ENCODE peak calls at places on chromosomes 11 and 22, in seven cellular contexts. D is A549; A is IMR-90; B is AG04450; X is CD8-positive, alpha-beta memory T cell; U is HCT116; L is GM23248. Y is an unnamed sample. For H3K9me3, the result is how much of the 10 kb centered on the place peaks cover.

GRCh38 chr11:9688716-9689511 is 25.0 kb downstream of the SWAP70 start:
- DNase-seq in D (no peak), X (no peak), B (peak), U (no peak), L (peak), A (peak), Y (no peak)

GRCh38 chr11:46127150-46127638 is 5.9 kb upstream of the PHF21A start:
- DNase-seq in A (peak), L (peak), U (peak), D (peak), B (no peak), X (peak), Y (peak)

GRCh38 chr11:74018331-74019005 is 9.6 kb upstream of the UCP3 start:
- DNase-seq in L (peak), A (peak), X (no peak), D (no peak), U (no peak), B (peak), Y (no peak)

GRCh38 chr11:12253843-12254281 is 123.5 kb upstream of the PARVA start:
- DNase-seq in X (no peak), L (no peak), U (no peak), B (no peak), D (no peak), A (no peak), Y (no peak)

GRCh38 chr11:15675683-15676082 is 561.0 kb downstream of the INSC start:
- DNase-seq in U (no peak), A (no peak), B (no peak), L (no peak), D (no peak), X (no peak), Y (no peak)

GRCh38 chr11:12017243-12017678 is 8.8 kb upstream of the DKK3 start:
- DNase-seq in A (peak), B (peak), X (no peak), U (no peak), L (peak), D (no peak), Y (no peak)

GRCh38 chr11:75810637-75811383 is 4.2 kb upstream of the UVRAG start:
- DNase-seq in D (no peak), X (no peak), L (no peak), U (no peak), A (no peak), B (no peak), Y (no peak)

GRCh38 chr22:43851058-43851978 is 11.0 kb downstream of the SULT4A1 start:
- DNase-seq in D (no peak), L (no peak), A (no peak), X (no peak), U (no peak), B (no peak), Y (no peak)

GRCh38 chr22:30934053-30934452 is 34.5 kb downstream of the MORC2 start:
- DNase-seq in B (no peak), X (no peak), D (no peak), U (no peak), A (no peak), L (no peak), Y (no peak)

GRCh38 chr11:34633990-34634725 is 13.3 kb downstream of the EHF start:
- DNase-seq in A (peak), B (no peak), D (peak), X (no peak), U (no peak), L (peak), Y (no peak)

GRCh38 chr22:24834845-24835570 is 29.0 kb downstream of the SGSM1 start:
- DNase-seq in L (peak), B (no peak), D (peak), X (no peak), U (peak), A (peak), Y (no peak)

GRCh38 chr11:93330446-93330984 is at the start of gene DEUP1:
- DNase-seq in D (no peak), L (peak), A (no peak), U (no peak), B (no peak), X (no peak), Y (no peak)

GRCh38 chr11:33055361-33055760 is 16.0 kb downstream of the TCP11L1 start:
- DNase-seq in A (no peak), D (no peak), U (no peak), L (no peak), X (no peak), B (no peak), Y (no peak)

GRCh38 chr11:17873571-17873970 is 139.0 kb downstream of the KCNC1 start:
- DNase-seq in X (no peak), D (no peak), L (no peak), U (no peak), B (no peak), A (no peak), Y (no peak)

GRCh38 chr22:29992341-29993275 is 87.7 kb upstream of the HORMAD2 start:
- DNase-seq in X (no peak), D (no peak), A (peak), B (no peak), U (no peak), L (peak), Y (no peak)

GRCh38 chr11:8201524-8202365 is 32.9 kb upstream of the RIC3 start:
- DNase-seq in U (no peak), D (no peak), X (no peak), B (no peak), L (no peak), A (no peak), Y (no peak)

GRCh38 chr22:42428025-42428424 is 4.2 kb downstream of the NFAM1 start:
- DNase-seq in L (no peak), B (no peak), D (no peak), A (no peak), X (no peak), U (no peak), Y (no peak)

GRCh38 chr11:10407749-10408472 is 47.2 kb upstream of the AMPD3 start:
- DNase-seq in A (no peak), B (no peak), D (no peak), U (no peak), L (peak), X (no peak), Y (no peak)

GRCh38 chr11:123753110-123753509 is 1.2 kb downstream of the OR6X1 start:
- DNase-seq in B (no peak), A (no peak), D (no peak), X (no peak), L (no peak), U (no peak), Y (no peak)

GRCh38 chr11:15591112-15591537 is 476.4 kb downstream of the INSC start:
- DNase-seq in B (no peak), D (no peak), L (no peak), A (no peak), X (no peak), U (no peak), Y (no peak)

GRCh38 chr11:69468911-69469885 is 12.3 kb upstream of the LINC01488 start:
- DNase-seq in L (no peak), D (no peak), U (no peak), A (no peak), X (no peak), B (no peak), Y (no peak)

GRCh38 chr11:44306469-44307244 is 3.3 kb downstream of the ALX4 start:
- DNase-seq in A (no peak), X (no peak), D (no peak), U (no peak), B (no peak), L (no peak), Y (no peak)

GRCh38 chr11:63813563-63814382 is 517 bp downstream of the SPINDOC start:
- DNase-seq in L (peak), X (peak), A (peak), D (peak), U (no peak), B (no peak), Y (no peak)

GRCh38 chr22:45493286-45493771 is 9.4 kb upstream of the FBLN1 start:
- DNase-seq in B (no peak), U (no peak), D (no peak), X (no peak), A (no peak), L (peak), Y (no peak)

GRCh38 chr11:66861774-66862558 is 5.1 kb downstream of the LRFN4 start:
- DNase-seq in U (no peak), L (no peak), A (no peak), B (no peak), X (no peak), D (no peak), Y (no peak)

GRCh38 chr11:64102005-64102738 is 63.7 kb downstream of the MACROD1 start:
- DNase-seq in L (no peak), B (no peak), D (no peak), A (no peak), U (no peak), X (no peak), Y (no peak)

GRCh38 chr11:12461516-12461915 is 84.1 kb downstream of the PARVA start:
- DNase-seq in B (no peak), U (no peak), X (no peak), A (no peak), L (no peak), D (no peak), Y (no peak)

GRCh38 chr11:105004021-105004420 is 18.9 kb downstream of the CASP5 start:
- DNase-seq in U (no peak), L (peak), D (no peak), B (no peak), A (no peak), X (no peak), Y (no peak)

GRCh38 chr11:114026355-114026754 is 33.2 kb upstream of the ZBTB16 start:
- DNase-seq in D (peak), L (peak), A (no peak), X (no peak), B (no peak), U (no peak), Y (peak)

GRCh38 chr11:1200611-1201191 is 22.2 kb upstream of the MUC5B start:
- DNase-seq in L (no peak), X (no peak), A (no peak), B (no peak), U (no peak), D (no peak), Y (no peak)

GRCh38 chr11:17972987-17973386 is 39.9 kb downstream of the SERGEF start:
- DNase-seq in B (peak), D (peak), L (peak), A (peak), U (peak), X (no peak), Y (no peak)

GRCh38 chr11:3849297-3849874 is 6.1 kb upstream of the STIM1 start:
- DNase-seq in B (no peak), D (peak), U (no peak), A (peak), L (peak), X (no peak), Y (peak)

GRCh38 chr11:12157241-12157661 is 46.9 kb downstream of the MICAL2 start:
- DNase-seq in L (peak), D (no peak), B (no peak), U (no peak), A (peak), X (no peak), Y (no peak)

GRCh38 chr22:27409299-27409698 is 392.3 kb downstream of the MN1 start:
- DNase-seq in L (no peak), X (no peak), U (no peak), A (no peak), B (no peak), D (no peak), Y (no peak)

GRCh38 chr22:43101306-43101705 is 9.2 kb upstream of the BIK start:
- DNase-seq in U (no peak), A (no peak), D (no peak), B (no peak), L (no peak), X (no peak), Y (no peak)

GRCh38 chr22:19717691-19718254 is 3.5 kb downstream of the SEPTIN5 start:
- DNase-seq in U (no peak), D (peak), B (peak), A (peak), X (peak), L (peak), Y (peak)

GRCh38 chr11:104136861-104137260 is 27.1 kb downstream of the PDGFD start:
- DNase-seq in U (no peak), D (no peak), L (no peak), X (no peak), A (no peak), B (no peak), Y (no peak)

GRCh38 chr22:31040542-31041398 is 40.3 kb upstream of the SMTN start:
- DNase-seq in X (no peak), U (no peak), A (no peak), L (no peak), D (no peak), B (no peak), Y (no peak)

GRCh38 chr11:61866958-61867343 is 24.4 kb downstream of the FADS3 start:
- DNase-seq in X (no peak), U (no peak), L (no peak), A (no peak), B (no peak), D (no peak), Y (no peak)

GRCh38 chr11:2662024-2662312 is 37.8 kb downstream of the KCNQ1OT1 start:
- DNase-seq in X (no peak), L (no peak), B (no peak), D (no peak), U (no peak), A (no peak), Y (no peak)
- H3K9me3 ChIP-seq in X (under half), L (under half), B (half or more), D (half or more), U (under half), A (under half), Y (under half)

GRCh38 chr11:47212938-47213337 is 1.8 kb upstream of the DDB2 start:
- DNase-seq in X (no peak), A (no peak), U (no peak), B (no peak), L (no peak), D (no peak), Y (no peak)

GRCh38 chr11:47215366-47215925 is 672 bp downstream of the DDB2 start:
- DNase-seq in B (no peak), X (no peak), L (peak), U (no peak), D (no peak), A (no peak), Y (no peak)

GRCh38 chr11:47213985-47214564 is 699 bp upstream of the DDB2 start:
- DNase-seq in B (no peak), D (peak), L (peak), X (peak), U (peak), A (peak), Y (peak)

GRCh38 chr11:47220401-47220821 is 5.6 kb downstream of the DDB2 start:
- DNase-seq in L (peak), U (no peak), D (no peak), X (no peak), A (peak), B (no peak), Y (no peak)

GRCh38 chr11:47216141-47216798 is 1.5 kb downstream of the DDB2 start:
- DNase-seq in D (peak), U (peak), L (peak), B (no peak), X (peak), A (peak), Y (peak)
- H3K27ac ChIP-seq in D (peak), U (peak), L (peak), B (peak), X (peak), A (peak), Y (peak)

GRCh38 chr11:50188040-50188439 is 155.4 kb downstream of the OR4C45 start:
- DNase-seq in U (no peak), B (no peak), D (no peak), L (no peak), X (no peak), A (no peak), Y (no peak)

GRCh38 chr11:50182486-50182885 is 149.8 kb downstream of the OR4C45 start:
- DNase-seq in B (no peak), D (no peak), L (no peak), U (no peak), X (no peak), A (no peak), Y (no peak)

GRCh38 chr11:50187220-50187619 is 154.5 kb downstream of the OR4C45 start:
- DNase-seq in U (no peak), X (no peak), A (no peak), B (no peak), D (no peak), L (no peak), Y (no peak)

DNA sequence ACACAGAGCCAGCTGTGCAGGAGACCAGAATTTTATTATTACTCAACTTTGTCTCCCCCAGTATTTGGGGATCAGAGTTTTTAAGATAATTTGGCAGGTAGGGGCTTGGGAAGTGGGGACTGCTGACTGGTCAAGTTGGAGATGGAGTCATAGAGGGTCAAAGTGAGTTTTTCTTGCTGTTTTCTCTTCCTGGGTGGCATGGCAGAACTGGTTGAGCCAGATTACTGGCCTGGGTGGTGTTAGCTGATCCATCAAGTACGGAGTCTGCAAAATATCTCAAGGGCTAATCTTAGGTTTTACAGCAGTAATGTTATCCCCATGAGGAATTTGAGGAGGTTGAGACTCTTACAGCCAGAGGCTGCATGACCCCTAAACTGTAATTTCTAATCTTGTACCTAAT is 153.5 kb downstream of the OR4C45 start:
- DNase-seq in A (no peak), D (no peak), X (no peak), U (no peak), B (no peak), L (no peak), Y (no peak)
- H3K9me3 ChIP-seq in A (under half), D (under half), X (under half), U (under half), B (under half), L (under half), Y (under half)

DNA sequence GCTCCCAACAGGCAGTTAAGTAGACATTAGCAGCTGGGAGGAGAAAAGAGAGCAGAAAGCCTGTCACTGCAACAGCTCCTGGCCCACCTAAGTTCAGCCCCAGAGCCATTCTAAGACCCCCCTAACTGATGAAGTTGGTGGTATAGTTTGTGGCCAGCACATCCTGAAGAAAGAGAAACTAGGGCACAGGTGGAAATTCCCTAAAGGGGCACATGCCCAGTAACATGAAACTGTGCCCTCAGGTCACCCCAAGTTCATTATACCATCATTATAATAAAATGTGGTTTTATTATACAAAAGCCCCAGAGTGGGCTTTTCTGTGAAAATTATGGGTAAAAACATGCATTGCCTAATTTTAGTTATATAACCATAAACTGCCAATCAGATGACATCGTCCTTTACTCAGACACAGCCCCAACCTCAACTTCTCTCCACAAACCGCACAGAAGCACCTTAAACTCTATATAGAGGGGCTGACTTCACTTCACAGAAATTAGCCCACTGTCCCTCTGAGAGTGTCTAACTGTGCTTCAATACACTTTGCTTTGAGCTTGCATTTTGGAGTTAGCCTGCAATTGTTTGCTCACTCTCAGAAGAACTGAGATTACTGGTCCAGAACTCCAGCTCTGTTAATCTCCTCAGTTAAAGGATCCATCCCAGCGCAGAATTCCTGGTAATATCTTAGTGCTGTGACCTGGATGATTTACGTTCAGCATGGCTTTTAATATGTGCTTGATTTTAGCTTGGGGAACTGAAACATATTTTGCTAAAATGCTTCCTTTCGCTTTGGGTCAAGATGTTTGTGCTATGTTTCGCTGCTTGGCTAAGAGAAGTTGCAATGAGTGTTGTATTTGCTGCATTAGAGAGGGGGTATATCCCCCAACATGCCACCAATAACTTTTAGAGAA is 1.8 kb upstream of the APOL3 start:
- DNase-seq in A (no peak), B (no peak), U (no peak), D (no peak), L (no peak), X (peak), Y (peak)
- H3K27ac ChIP-seq in A (no peak), B (no peak), U (no peak), D (no peak), L (no peak), X (peak), Y (peak)

GRCh38 chr11:60679879-60680278 is 19.5 kb upstream of the MS4A8 start:
- DNase-seq in D (no peak), X (no peak), B (no peak), L (no peak), A (no peak), U (no peak), Y (no peak)
- H3K9me3 ChIP-seq in D (under half), X (under half), B (under half), L (under half), A (under half), U (under half), Y (under half)

GRCh38 chr11:133929401-133930052 is 27.2 kb downstream of the IGSF9B start:
- DNase-seq in L (no peak), B (no peak), U (no peak), A (no peak), X (no peak), D (no peak), Y (no peak)
- H3K27ac ChIP-seq in L (no peak), B (no peak), U (no peak), A (no peak), X (no peak), D (no peak), Y (no peak)

DNA sequence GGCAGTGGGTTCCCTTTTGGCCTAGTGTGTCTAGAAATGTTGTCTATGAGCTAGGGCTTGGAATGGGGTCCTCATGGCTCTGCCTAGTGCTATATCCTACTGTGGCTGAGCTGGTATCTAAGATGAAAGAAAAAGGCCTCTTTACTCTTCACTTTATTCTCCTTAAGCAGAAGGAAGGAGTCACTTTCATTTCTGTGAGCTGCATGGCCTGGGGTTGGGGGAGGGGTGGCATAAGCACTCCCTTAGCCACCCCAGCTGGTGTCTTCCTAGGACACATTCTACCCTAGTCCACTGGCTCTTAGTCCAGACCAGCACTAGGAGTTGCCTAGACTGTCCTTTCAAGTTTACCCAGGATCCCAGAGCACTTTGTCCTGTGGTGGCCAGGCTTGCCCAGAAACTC is 1148.9 kb upstream of the CNTN5 start:
- DNase-seq in L (no peak), X (no peak), A (no peak), U (no peak), D (no peak), B (no peak), Y (no peak)
- H3K9me3 ChIP-seq in L (under half), X (under half), A (under half), U (under half), D (under half), B (under half), Y (under half)